ENCODE peak calls at places on chromosomes 6 and 20, in four cellular contexts. Y, V, X and F are unnamed samples.

GRCh38 chr6:72746276-72746675 is 124.4 kb downstream of the KCNQ5 start:
- DNase-seq in X (no peak), V (no peak), Y (no peak), F (no peak)

GRCh38 chr6:16238057-16238657 is at the start of gene GMPR:
- DNase-seq in Y (no peak), X (peak), V (peak), F (peak)

GRCh38 chr6:36109092-36109491 is 21.2 kb upstream of the MAPK13 start:
- DNase-seq in V (no peak), Y (no peak), X (no peak), F (no peak)

GRCh38 chr20:1863296-1863695 is 31.9 kb upstream of the SIRPA start:
- DNase-seq in Y (no peak), X (no peak), V (no peak), F (no peak)

GRCh38 chr20:57397693-57398108 is 6.5 kb downstream of the RBM38 start:
- DNase-seq in Y (no peak), X (no peak), V (no peak), F (no peak)

GRCh38 chr6:126077810-126078791 is 91.8 kb downstream of the TRMT11 start:
- DNase-seq in Y (no peak), V (no peak), X (no peak), F (peak)

GRCh38 chr6:170276369-170277057 is 14.4 kb downstream of the DLL1 start:
- DNase-seq in X (no peak), V (no peak), Y (no peak), F (no peak)

GRCh38 chr6:158457616-158458278 is 102.1 kb upstream of the TMEM181 start:
- DNase-seq in V (no peak), Y (no peak), X (no peak), F (no peak)

GRCh38 chr6:155174576-155175174 is 89.1 kb upstream of the CLDN20 start:
- DNase-seq in Y (no peak), V (peak), X (peak), F (peak)

GRCh38 chr6:82494367-82494766 is 130.8 kb downstream of the TPBG start:
- DNase-seq in V (no peak), Y (no peak), X (no peak), F (no peak)

GRCh38 chr20:38843346-38843745 is 37.8 kb downstream of the PPP1R16B start:
- DNase-seq in V (no peak), Y (no peak), X (no peak), F (no peak)

GRCh38 chr20:63640086-63640485 is 13.1 kb downstream of the STMN3 start:
- DNase-seq in Y (no peak), X (no peak), V (no peak), F (no peak)
- H3K4me3 ChIP-seq in Y (no peak), X (no peak), V (no peak), F (peak)

GRCh38 chr20:47265214-47265613 is 91.3 kb downstream of the ZMYND8 start:
- DNase-seq in Y (no peak), X (no peak), V (no peak), F (no peak)

GRCh38 chr20:47267621-47268020 is 88.9 kb downstream of the ZMYND8 start:
- DNase-seq in X (no peak), Y (no peak), V (no peak), F (no peak)

GRCh38 chr20:47263502-47264084 is 92.9 kb downstream of the ZMYND8 start:
- DNase-seq in X (no peak), Y (no peak), V (no peak), F (no peak)

GRCh38 chr20:47266847-47267515 is 89.5 kb downstream of the ZMYND8 start:
- DNase-seq in V (no peak), Y (no peak), X (no peak), F (no peak)

GRCh38 chr20:47265984-47266383 is 90.5 kb downstream of the ZMYND8 start:
- DNase-seq in Y (no peak), V (no peak), X (no peak), F (no peak)
- TF ChIP-seq POLR2A in Y (no peak), V (no peak), X (no peak), F (no peak)

DNA sequence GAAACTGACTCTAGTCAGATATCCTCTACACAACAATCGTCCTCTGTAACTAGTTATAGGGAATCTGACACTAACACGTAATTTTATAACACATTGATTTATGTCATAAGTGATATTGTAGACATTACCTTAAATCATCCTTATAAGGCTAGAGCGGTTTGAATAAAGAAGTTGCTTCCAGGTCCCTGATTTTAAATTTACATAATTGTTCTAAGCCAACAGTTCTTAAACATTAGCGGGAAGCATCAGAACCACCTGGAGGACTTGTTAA is 2.9 kb upstream of the FBXO9 start:
- DNase-seq in Y (no peak), V (no peak), X (no peak), F (no peak)
- H3K4me3 ChIP-seq in Y (no peak), V (peak), X (no peak), F (peak)

GRCh38 chr6:7391244-7391643 is 1.6 kb downstream of the RIOK1 start:
- DNase-seq in Y (no peak), X (no peak), V (no peak), F (no peak)

GRCh38 chr6:7390218-7390878 is 740 bp downstream of the RIOK1 start:
- DNase-seq in X (no peak), V (no peak), Y (no peak), F (no peak)

GRCh38 chr6:7392402-7392801 is 2.8 kb downstream of the RIOK1 start:
- DNase-seq in Y (no peak), V (no peak), X (no peak), F (no peak)

GRCh38 chr6:7389162-7389450 is 436 bp downstream of the CAGE1 start:
- DNase-seq in Y (no peak), X (peak), V (no peak), F (no peak)

DNA sequence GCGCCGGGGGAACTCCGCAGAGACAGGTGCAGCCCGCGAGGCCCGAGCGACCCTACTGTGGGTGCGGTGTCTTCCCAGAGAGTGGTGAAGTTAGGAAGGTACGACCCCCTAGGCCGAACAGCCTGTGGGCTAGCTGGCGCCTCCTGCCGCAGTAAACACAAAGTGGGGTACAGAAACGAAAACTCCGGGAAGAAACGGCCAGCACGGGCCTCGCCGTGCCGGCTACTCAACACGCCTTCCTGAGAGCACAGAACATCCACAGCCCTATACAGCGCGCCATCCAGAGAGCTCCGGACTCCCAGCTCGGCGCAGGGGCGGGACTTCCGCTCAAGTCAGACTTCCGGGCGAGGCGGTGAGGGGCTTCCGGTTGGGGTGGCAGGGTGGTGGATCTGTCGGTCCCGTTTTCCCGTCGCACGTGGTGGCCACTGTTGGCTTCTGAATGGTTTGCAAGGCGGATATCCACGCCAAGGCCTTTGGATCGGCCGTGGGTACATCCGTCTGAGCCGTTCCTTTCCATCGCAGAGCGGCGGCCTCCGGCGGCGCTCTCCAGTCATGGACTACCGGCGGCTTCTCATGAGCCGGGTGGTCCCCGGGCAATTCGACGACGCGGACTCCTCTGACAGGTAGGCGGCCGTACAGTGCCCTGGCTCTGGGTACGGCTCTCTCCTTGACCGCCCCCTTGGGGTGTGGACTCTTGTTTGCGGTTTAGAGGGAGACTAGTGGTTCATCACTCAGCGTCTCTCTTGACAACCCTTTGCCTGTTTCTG is at the start of the genes CAGE1 and RIOK1:
- DNase-seq in X (peak), Y (peak), V (peak), F (peak)
- TF ChIP-seq POLR2A in X (no peak), Y (peak), V (peak), F (peak)

DNA sequence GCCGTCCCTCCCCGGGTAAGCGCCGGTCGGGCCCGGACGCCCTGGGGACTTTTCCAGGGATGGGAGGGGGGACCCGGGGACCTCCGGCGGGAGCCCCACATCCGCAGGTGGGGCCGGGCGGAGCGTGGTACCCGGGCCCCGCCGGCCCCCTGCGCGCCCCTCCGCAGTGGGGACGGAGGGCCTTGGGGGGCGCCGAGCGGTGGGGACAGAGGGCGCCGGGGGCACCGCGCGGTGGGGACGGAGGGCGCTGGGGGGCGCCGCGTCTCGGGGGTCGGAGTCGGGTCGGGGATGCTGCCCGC is 267 bp downstream of the PLEKHG1 start:
- DNase-seq in V (no peak), X (no peak), Y (no peak), F (no peak)
- H3K4me3 ChIP-seq in V (peak), X (peak), Y (peak), F (peak)

GRCh38 chr6:150865406-150866146 is at the start of gene MTHFD1L:
- DNase-seq in Y (no peak), V (peak), X (peak), F (peak)
- TF ChIP-seq POLR2A in Y (no peak), V (peak), X (no peak), F (no peak)

DNA sequence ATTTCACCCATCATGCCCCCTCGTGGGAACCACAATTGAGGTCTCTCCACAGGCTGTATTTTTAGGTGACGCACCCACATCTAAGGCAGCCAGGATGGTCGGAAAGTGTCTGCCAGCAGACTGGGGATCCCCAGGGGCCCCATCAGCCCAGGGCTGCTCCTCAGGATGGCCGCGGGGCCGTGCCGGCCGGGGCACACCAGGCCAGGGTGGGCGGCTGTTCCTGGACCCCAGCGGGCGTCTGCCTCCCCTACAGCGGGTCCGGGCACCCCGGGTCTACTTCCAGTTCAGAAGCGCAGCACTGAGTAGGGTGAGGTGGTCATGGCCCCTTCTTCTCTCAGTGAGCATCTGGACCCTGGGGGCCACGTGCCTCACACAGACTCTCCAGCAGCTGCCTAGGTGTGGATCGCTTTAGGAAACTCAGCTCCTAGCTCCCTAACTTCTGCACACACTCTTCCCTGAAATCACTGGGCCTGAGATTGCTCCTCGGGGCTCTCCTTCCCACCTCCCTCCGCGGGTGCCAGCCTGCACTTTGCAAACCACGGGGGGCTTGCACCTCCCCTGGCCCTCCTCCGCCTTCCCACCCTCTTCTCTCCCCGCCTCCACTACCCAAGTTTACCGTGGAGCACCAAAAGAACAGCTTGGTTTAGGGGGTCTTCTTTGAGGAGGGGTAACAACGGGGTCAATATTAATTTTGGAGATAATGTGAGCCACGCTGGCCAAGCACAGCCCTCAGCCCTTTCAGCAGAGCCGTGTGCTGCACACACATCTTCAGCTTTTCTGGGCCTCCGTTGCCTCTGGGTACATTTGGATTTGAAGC is 14.2 kb upstream of the FOXC1 start:
- DNase-seq in Y (no peak), X (no peak), V (no peak), F (no peak)
- H3K4me3 ChIP-seq in Y (no peak), X (no peak), V (no peak), F (no peak)

GRCh38 chr20:47357296-47358051 is 975 bp upstream of the ZMYND8 start:
- DNase-seq in Y (peak), X (peak), V (peak), F (peak)
- TF ChIP-seq POLR2A in Y (peak), X (no peak), V (peak), F (peak)